ENCODE peak calls at places on chromosomes 16 and 17, in four cellular contexts. U is tibial nerve, I is IMR-90, Y is ovary. H is an unnamed sample. For H3K9me3, the result is how much of the 10 kb centered on the place peaks cover.

GRCh38 chr17:50918933-50919296 is 52.8 kb upstream of the TOB1 start:
- DNase-seq in U (no peak), I (peak), Y (no peak), H (no peak)

GRCh38 chr16:12289175-12290063 is 312.9 kb downstream of the SNX29 start:
- DNase-seq in I (no peak), Y (no peak), U (no peak), H (no peak)

GRCh38 chr16:71345031-71345430 is 13.5 kb upstream of the CALB2 start:
- DNase-seq in I (no peak), U (no peak), Y (no peak), H (no peak)

GRCh38 chr17:78239489-78239931 is 8.1 kb downstream of the TMEM235 start:
- DNase-seq in Y (no peak), U (no peak), I (no peak), H (no peak)

GRCh38 chr17:77535435-77535834 is 394.7 kb downstream of the SEC14L1 start:
- DNase-seq in U (no peak), Y (no peak), I (no peak), H (no peak)

GRCh38 chr16:2250652-2251280 is 621 bp downstream of the ECI1 start:
- DNase-seq in I (no peak), Y (no peak), U (no peak), H (no peak)

GRCh38 chr16:28318042-28318597 is 25.8 kb downstream of the SBK1 start:
- DNase-seq in I (no peak), U (no peak), Y (no peak), H (no peak)

GRCh38 chr16:3520398-3520797 is 19.6 kb downstream of the CLUAP1 start:
- DNase-seq in U (no peak), I (peak), Y (no peak), H (peak)

GRCh38 chr17:73641779-73642580 is 2.3 kb downstream of the SDK2 start:
- DNase-seq in I (no peak), U (no peak), Y (no peak), H (no peak)

GRCh38 chr17:1959871-1960569 is 65.1 kb downstream of the RTN4RL1 start:
- DNase-seq in U (peak), Y (no peak), I (peak), H (peak)

GRCh38 chr16:81155769-81156168 is 59.6 kb upstream of the GCSH start:
- DNase-seq in U (no peak), I (no peak), Y (no peak), H (no peak)

GRCh38 chr16:29743827-29744531 is 1.8 kb downstream of the C16orf54 start:
- DNase-seq in I (no peak), U (no peak), Y (no peak), H (no peak)

GRCh38 chr16:22685162-22685830 is 128.7 kb upstream of the HS3ST2 start:
- DNase-seq in Y (no peak), U (peak), I (no peak), H (no peak)

GRCh38 chr17:66625321-66625767 is 209.6 kb upstream of the CACNG5 start:
- DNase-seq in U (no peak), Y (no peak), I (peak), H (no peak)

GRCh38 chr16:23420011-23420410 is 33.0 kb downstream of the COG7 start:
- DNase-seq in U (no peak), Y (no peak), I (peak), H (no peak)

GRCh38 chr16:27720731-27721547 is 171.0 kb downstream of the KATNIP start:
- DNase-seq in Y (peak), U (peak), I (no peak), H (no peak)

GRCh38 chr16:56477096-56477878 is 25.9 kb downstream of the OGFOD1 start:
- DNase-seq in Y (no peak), U (no peak), I (peak), H (peak)

GRCh38 chr17:21282231-21282630 is 2.3 kb upstream of the MAP2K3 start:
- DNase-seq in I (peak), Y (no peak), U (no peak), H (peak)

GRCh38 chr17:77428901-77429734 is 288.3 kb downstream of the SEC14L1 start:
- DNase-seq in Y (no peak), U (no peak), I (no peak), H (no peak)

GRCh38 chr17:49361902-49362722 is at the start of gene ZNF652:
- DNase-seq in U (peak), Y (peak), I (peak), H (no peak)

GRCh38 chr16:63789603-63790002 is 1332.3 kb downstream of the CDH11 start:
- DNase-seq in U (no peak), Y (no peak), I (no peak), H (no peak)

GRCh38 chr16:63787014-63787413 is 1334.8 kb downstream of the CDH11 start:
- DNase-seq in U (no peak), Y (no peak), I (no peak), H (no peak)
- H3K9me3 ChIP-seq in U (under half), Y (under half), I (under half), H (under half)

DNA sequence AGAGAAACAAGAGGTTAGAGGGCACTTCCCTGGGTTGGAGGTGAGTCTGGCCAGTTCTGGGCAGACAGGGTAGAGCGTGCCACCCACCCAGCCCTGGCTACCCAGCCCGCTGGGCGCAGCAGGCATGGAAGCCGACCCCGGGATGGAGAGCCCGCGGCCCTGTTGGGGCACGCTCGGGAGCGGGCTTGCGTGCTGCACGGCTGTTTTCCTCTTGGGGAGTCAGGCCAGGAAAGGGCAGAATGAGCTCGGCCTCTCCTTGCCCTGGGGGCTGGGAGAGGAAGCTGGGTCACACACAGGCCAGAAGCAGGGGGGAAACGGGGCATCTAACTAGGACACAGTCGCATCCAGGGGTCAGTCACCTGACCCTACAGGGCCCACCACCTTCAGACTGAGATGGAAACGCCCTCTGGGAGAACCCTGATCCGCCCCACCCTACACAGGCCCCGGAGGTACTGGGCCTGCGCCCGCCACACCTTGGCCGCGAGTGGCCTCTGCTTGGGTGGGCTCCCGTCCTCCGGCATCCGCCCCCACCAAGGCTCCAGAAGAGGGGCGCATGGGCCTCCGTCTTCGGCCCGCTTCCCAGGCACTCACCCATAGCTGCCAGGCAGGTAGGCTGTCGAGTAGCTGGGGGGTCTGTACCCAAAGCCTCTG is 1.2 kb downstream of the SOX15 start:
- DNase-seq in U (no peak), Y (no peak), I (no peak), H (no peak)
- H3K27ac ChIP-seq in U (peak), Y (peak), I (peak), H (peak)

DNA sequence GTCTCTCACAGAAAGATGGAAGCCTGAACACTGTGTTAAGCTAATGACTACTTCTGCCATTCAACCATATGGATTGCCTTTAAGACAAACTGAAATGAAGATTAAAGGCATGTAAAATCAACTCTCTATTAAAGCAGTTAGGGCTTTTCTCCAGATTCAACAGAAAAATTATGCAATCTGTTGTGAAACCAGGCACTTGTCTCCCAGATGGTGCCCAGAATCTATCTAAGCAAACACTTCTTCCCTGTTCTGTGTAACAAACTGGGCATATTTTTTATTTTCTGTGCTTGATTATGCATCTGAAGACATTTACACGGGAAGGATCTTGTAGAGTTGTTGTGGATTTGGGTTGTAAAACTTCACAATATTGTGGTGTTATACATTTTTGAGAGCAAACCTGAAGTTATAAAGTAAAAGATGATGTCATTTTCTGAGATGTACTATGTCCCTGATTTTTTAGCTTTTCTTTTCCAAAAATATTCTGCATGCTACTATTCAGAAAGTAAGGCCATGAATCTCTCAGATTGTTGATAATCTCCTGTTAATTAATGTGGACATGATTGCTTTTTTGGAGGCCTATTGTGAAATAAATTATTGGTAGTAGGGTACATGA is 1550.3 kb downstream of the CDH8 start:
- DNase-seq in U (no peak), Y (no peak), I (no peak), H (no peak)
- H3K9me3 ChIP-seq in U (under half), Y (under half), I (under half), H (under half)

GRCh38 chr16:88389191-88389590 is 6.4 kb downstream of the ZNF469 start:
- DNase-seq in U (no peak), Y (no peak), I (no peak), H (no peak)

GRCh38 chr16:88389621-88390160 is 6.9 kb downstream of the ZNF469 start:
- DNase-seq in Y (no peak), I (peak), U (no peak), H (no peak)

GRCh38 chr16:88387177-88387576 is 4.4 kb downstream of the ZNF469 start:
- DNase-seq in Y (no peak), I (peak), U (no peak), H (no peak)

GRCh38 chr16:88385831-88386815 is 3.4 kb downstream of the ZNF469 start:
- DNase-seq in Y (peak), I (no peak), U (no peak), H (no peak)

GRCh38 chr16:88387941-88388627 is 5.3 kb downstream of the ZNF469 start:
- DNase-seq in U (no peak), Y (no peak), I (peak), H (no peak)
- H3K27ac ChIP-seq in U (peak), Y (no peak), I (peak), H (peak)

GRCh38 chr16:63008688-63009087 is 972.5 kb upstream of the CDH8 start:
- DNase-seq in Y (no peak), I (no peak), U (no peak), H (no peak)

DNA sequence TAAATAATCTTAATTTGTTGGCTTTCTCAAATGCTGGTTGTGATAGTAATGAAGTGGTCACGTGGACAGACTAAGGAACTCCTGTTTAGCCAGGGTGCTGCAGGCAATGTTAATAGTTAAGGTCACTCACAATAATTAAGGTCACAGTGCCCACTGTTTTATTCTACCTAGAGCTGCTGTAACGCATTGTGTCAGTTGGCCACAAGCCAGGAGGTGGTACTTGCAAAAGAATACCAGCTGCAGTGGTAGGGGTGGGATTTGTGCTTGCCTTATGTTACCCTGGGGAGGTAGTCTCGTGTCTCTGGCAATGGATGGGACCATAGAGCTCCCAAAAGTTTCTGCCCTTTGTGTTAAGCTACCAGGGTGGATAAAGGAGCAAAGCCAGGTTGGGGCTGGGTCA is 969.1 kb upstream of the CDH8 start:
- DNase-seq in U (no peak), I (no peak), Y (no peak), H (no peak)
- H3K9me3 ChIP-seq in U (under half), I (under half), Y (under half), H (under half)

GRCh38 chr16:14499110-14499509 is 130.9 kb downstream of the PARN start:
- DNase-seq in I (no peak), Y (no peak), U (no peak), H (no peak)
- H3K27ac ChIP-seq in I (no peak), Y (no peak), U (no peak), H (no peak)

GRCh38 chr17:83189673-83190385 is 110.4 kb downstream of the METRNL start:
- DNase-seq in I (peak), U (peak), Y (peak), H (peak)

GRCh38 chr17:83189013-83189672 is 109.7 kb downstream of the METRNL start:
- DNase-seq in I (no peak), U (no peak), Y (peak), H (no peak)

GRCh38 chr17:83192161-83192788 is 112.9 kb downstream of the METRNL start:
- DNase-seq in U (peak), I (peak), Y (peak), H (no peak)

GRCh38 chr17:83191388-83192160 is 112.2 kb downstream of the METRNL start:
- DNase-seq in U (peak), Y (peak), I (no peak), H (no peak)

DNA sequence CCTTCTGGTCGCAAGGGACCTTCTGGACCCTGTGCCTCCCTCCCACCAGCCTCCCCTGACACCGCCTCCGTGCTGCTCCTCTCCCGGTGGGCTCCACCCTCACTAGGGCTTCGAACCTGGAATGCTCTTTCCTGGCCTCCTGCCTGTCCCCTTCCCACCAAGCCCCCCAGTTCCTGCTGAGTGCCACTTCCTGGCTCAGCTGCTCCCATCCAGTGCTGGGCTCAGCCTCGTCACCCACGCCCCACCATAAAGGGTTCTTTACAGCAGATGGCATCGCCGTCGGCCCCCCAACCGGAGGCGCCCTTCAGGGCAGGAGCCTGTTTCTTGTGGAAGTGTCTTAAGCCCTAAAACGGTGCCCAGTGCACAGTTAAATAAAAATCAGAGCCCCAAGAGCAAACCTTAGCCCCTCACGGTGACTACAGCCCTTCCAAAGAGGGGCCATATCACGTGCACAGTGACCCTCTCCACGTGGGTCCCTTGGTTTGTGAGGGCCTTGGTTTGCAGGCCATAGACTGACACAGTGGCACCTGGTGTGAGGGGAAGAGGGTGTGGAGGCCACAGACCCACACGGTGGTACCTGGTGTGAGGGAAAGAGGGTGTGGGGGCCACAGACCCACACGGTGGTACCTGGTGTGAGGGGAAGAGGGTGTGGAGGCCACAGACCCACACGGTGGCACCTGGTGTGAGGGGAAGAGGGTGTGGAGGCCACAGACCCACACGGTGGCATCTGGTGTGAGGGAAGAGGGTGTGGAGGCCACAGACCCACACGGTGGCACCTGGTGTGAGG is 111.4 kb downstream of the METRNL start:
- DNase-seq in U (peak), I (no peak), Y (peak), H (no peak)
- H3K9me3 ChIP-seq in U (under half), I (under half), Y (under half), H (under half)

GRCh38 chr17:82022310-82022980 is at the start of gene CENPX:
- DNase-seq in I (no peak), Y (no peak), U (no peak), H (no peak)

GRCh38 chr17:82020874-82021727 is 1.6 kb downstream of the CENPX start:
- DNase-seq in U (peak), I (peak), Y (peak), H (peak)

GRCh38 chr17:82019905-82020873 is 2.5 kb downstream of the CENPX start:
- DNase-seq in U (no peak), I (peak), Y (peak), H (no peak)

GRCh38 chr17:82022981-82023446 is at the start of gene LRRC45:
- DNase-seq in Y (peak), I (peak), U (peak), H (peak)

DNA sequence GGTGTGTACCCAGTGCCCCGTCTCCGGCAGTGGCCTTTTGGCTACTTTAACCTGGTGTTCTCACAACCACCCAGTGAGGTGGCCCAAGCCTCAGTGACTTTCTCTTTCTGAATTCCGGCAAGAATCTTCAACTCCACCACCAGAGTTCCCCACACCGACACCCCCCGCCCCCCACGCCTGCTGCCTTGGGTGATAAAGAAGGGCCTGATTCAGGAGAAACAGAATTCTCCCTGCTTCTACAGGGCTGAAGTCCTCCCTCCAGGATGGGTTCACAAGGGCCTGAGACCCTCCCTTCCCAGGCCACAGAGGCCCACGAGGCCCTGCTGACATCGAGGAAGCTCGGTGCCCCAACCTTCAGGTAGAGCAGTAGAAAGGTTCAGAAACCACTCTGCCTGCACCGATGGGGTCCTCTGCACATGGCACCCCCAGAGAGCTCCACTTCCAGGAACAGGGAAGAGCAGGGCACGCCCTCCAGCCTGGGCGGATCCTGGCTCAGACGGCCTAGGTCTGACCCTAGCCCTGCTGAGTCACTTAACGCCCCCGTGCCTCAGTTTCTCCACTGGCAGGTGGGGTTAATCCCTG is 859 bp downstream of the CENPX start:
- DNase-seq in U (no peak), I (no peak), Y (no peak), H (no peak)
- H3K27ac ChIP-seq in U (peak), I (peak), Y (peak), H (no peak)

H was measured in AG04450.